ENCODE peak calls at places on chromosomes 3 and 15, in five cellular contexts. One of them, this sample, is unnamed.

GRCh38 chr3:170058127-170058526 is 20.3 kb downstream of the GPR160 start:
- DNase-seq in iris pigment epithelial cell: no peak
- DNase-seq in activated gamma-delta T cell treated with Interleukin-2 at 50 U/mL for 16 hours: no peak
- DNase-seq in fibroblast of the aortic adventitia: no peak
- DNase-seq in non-pigmented ciliary epithelial cell: no peak
- DNase-seq in this sample: no peak

GRCh38 chr15:56052389-56053045 is 59.1 kb upstream of the NEDD4 start:
- DNase-seq in activated gamma-delta T cell treated with Interleukin-2 at 50 U/mL for 16 hours: no peak
- DNase-seq in non-pigmented ciliary epithelial cell: no peak
- DNase-seq in fibroblast of the aortic adventitia: peak; percentile 77
- DNase-seq in iris pigment epithelial cell: peak; percentile 57
- DNase-seq in this sample: no peak

GRCh38 chr3:127690823-127691452 is 18.2 kb downstream of the ABTB1 start:
- DNase-seq in activated gamma-delta T cell treated with Interleukin-2 at 50 U/mL for 16 hours: no peak
- DNase-seq in fibroblast of the aortic adventitia: peak; percentile 75
- DNase-seq in non-pigmented ciliary epithelial cell: no peak
- DNase-seq in iris pigment epithelial cell: peak; percentile 68
- DNase-seq in this sample: no peak

GRCh38 chr3:97823503-97824004 is 1.7 kb downstream of the CRYBG3 start:
- DNase-seq in fibroblast of the aortic adventitia: peak; percentile 21
- DNase-seq in activated gamma-delta T cell treated with Interleukin-2 at 50 U/mL for 16 hours: no peak
- DNase-seq in iris pigment epithelial cell: no peak
- DNase-seq in non-pigmented ciliary epithelial cell: no peak
- DNase-seq in this sample: no peak

GRCh38 chr3:62795978-62796635 is 79.1 kb downstream of the CADPS start:
- DNase-seq in activated gamma-delta T cell treated with Interleukin-2 at 50 U/mL for 16 hours: no peak
- DNase-seq in non-pigmented ciliary epithelial cell: no peak
- DNase-seq in iris pigment epithelial cell: no peak
- DNase-seq in fibroblast of the aortic adventitia: no peak
- DNase-seq in this sample: no peak

GRCh38 chr3:124084398-124084881 is 92.5 kb upstream of the ROPN1 start:
- DNase-seq in activated gamma-delta T cell treated with Interleukin-2 at 50 U/mL for 16 hours: no peak
- DNase-seq in fibroblast of the aortic adventitia: no peak
- DNase-seq in iris pigment epithelial cell: no peak
- DNase-seq in non-pigmented ciliary epithelial cell: no peak
- DNase-seq in this sample: no peak

GRCh38 chr3:50502584-50503423 is 630 bp downstream of the CACNA2D2 start:
- DNase-seq in activated gamma-delta T cell treated with Interleukin-2 at 50 U/mL for 16 hours: peak; percentile 13
- DNase-seq in non-pigmented ciliary epithelial cell: no peak
- DNase-seq in iris pigment epithelial cell: no peak
- DNase-seq in fibroblast of the aortic adventitia: no peak
- DNase-seq in this sample: no peak

GRCh38 chr15:73915085-73915484 is 11.2 kb upstream of the LOXL1 start:
- DNase-seq in non-pigmented ciliary epithelial cell: no peak
- DNase-seq in activated gamma-delta T cell treated with Interleukin-2 at 50 U/mL for 16 hours: no peak
- DNase-seq in iris pigment epithelial cell: peak; percentile 36
- DNase-seq in fibroblast of the aortic adventitia: no peak
- DNase-seq in this sample: no peak

GRCh38 chr3:67415504-67415903 is 238.9 kb downstream of the SUCLG2 start:
- DNase-seq in fibroblast of the aortic adventitia: peak; percentile 66
- DNase-seq in activated gamma-delta T cell treated with Interleukin-2 at 50 U/mL for 16 hours: no peak
- DNase-seq in iris pigment epithelial cell: peak; percentile 31
- DNase-seq in non-pigmented ciliary epithelial cell: no peak
- DNase-seq in this sample: no peak

GRCh38 chr15:48144889-48145288 is 24.1 kb downstream of the SLC24A5 start:
- DNase-seq in fibroblast of the aortic adventitia: peak; percentile 24
- DNase-seq in iris pigment epithelial cell: peak; percentile 78
- DNase-seq in activated gamma-delta T cell treated with Interleukin-2 at 50 U/mL for 16 hours: no peak
- DNase-seq in non-pigmented ciliary epithelial cell: no peak
- DNase-seq in this sample: no peak

GRCh38 chr3:39541917-39542329 is 74.4 kb downstream of the MOBP start:
- DNase-seq in iris pigment epithelial cell: peak; percentile 30
- DNase-seq in non-pigmented ciliary epithelial cell: no peak
- DNase-seq in activated gamma-delta T cell treated with Interleukin-2 at 50 U/mL for 16 hours: no peak
- DNase-seq in fibroblast of the aortic adventitia: peak; percentile 52
- DNase-seq in this sample: no peak

GRCh38 chr3:127233371-127233770 is 40.4 kb downstream of the PRR23E start:
- DNase-seq in non-pigmented ciliary epithelial cell: no peak
- DNase-seq in fibroblast of the aortic adventitia: no peak
- DNase-seq in activated gamma-delta T cell treated with Interleukin-2 at 50 U/mL for 16 hours: no peak
- DNase-seq in iris pigment epithelial cell: no peak
- DNase-seq in this sample: no peak

GRCh38 chr3:46978381-46978780 is 1.1 kb upstream of the NBEAL2 start:
- DNase-seq in fibroblast of the aortic adventitia: no peak
- DNase-seq in non-pigmented ciliary epithelial cell: no peak
- DNase-seq in activated gamma-delta T cell treated with Interleukin-2 at 50 U/mL for 16 hours: no peak
- DNase-seq in iris pigment epithelial cell: no peak
- DNase-seq in this sample: no peak

GRCh38 chr15:98586066-98586465 is 62.3 kb upstream of the IGF1R start:
- DNase-seq in fibroblast of the aortic adventitia: no peak
- DNase-seq in activated gamma-delta T cell treated with Interleukin-2 at 50 U/mL for 16 hours: no peak
- DNase-seq in non-pigmented ciliary epithelial cell: no peak
- DNase-seq in iris pigment epithelial cell: no peak
- DNase-seq in this sample: no peak

GRCh38 chr3:155946178-155946577 is 75.7 kb downstream of the GMPS start:
- DNase-seq in fibroblast of the aortic adventitia: peak; percentile 85
- DNase-seq in activated gamma-delta T cell treated with Interleukin-2 at 50 U/mL for 16 hours: no peak
- DNase-seq in iris pigment epithelial cell: peak; percentile 94
- DNase-seq in non-pigmented ciliary epithelial cell: peak; percentile 79
- DNase-seq in this sample: no peak

GRCh38 chr3:184005981-184006507 is 11.6 kb downstream of the ABCC5 start:
- DNase-seq in activated gamma-delta T cell treated with Interleukin-2 at 50 U/mL for 16 hours: no peak
- DNase-seq in fibroblast of the aortic adventitia: peak; percentile 27
- DNase-seq in non-pigmented ciliary epithelial cell: peak; percentile 38
- DNase-seq in iris pigment epithelial cell: peak; percentile 37
- DNase-seq in this sample: no peak

GRCh38 chr15:63551400-63551799 is 45.8 kb upstream of the FBXL22 start:
- DNase-seq in non-pigmented ciliary epithelial cell: peak; percentile 40
- DNase-seq in activated gamma-delta T cell treated with Interleukin-2 at 50 U/mL for 16 hours: no peak
- DNase-seq in fibroblast of the aortic adventitia: peak; percentile 59
- DNase-seq in iris pigment epithelial cell: peak; percentile 80
- DNase-seq in this sample: no peak

GRCh38 chr15:29924750-29925149 is 102.5 kb upstream of the TJP1 start:
- DNase-seq in activated gamma-delta T cell treated with Interleukin-2 at 50 U/mL for 16 hours: no peak
- DNase-seq in fibroblast of the aortic adventitia: peak; percentile 89
- DNase-seq in non-pigmented ciliary epithelial cell: no peak
- DNase-seq in iris pigment epithelial cell: peak; percentile 72
- DNase-seq in this sample: no peak

GRCh38 chr3:124281453-124282316 is 289.8 kb upstream of the ROPN1 start:
- DNase-seq in non-pigmented ciliary epithelial cell: no peak
- DNase-seq in iris pigment epithelial cell: peak; percentile 57
- DNase-seq in activated gamma-delta T cell treated with Interleukin-2 at 50 U/mL for 16 hours: no peak
- DNase-seq in fibroblast of the aortic adventitia: peak; percentile 64
- DNase-seq in this sample: no peak

GRCh38 chr3:4772171-4772804 is 206.9 kb upstream of the BHLHE40 start:
- DNase-seq in non-pigmented ciliary epithelial cell: no peak
- DNase-seq in iris pigment epithelial cell: peak; percentile 67
- DNase-seq in activated gamma-delta T cell treated with Interleukin-2 at 50 U/mL for 16 hours: no peak
- DNase-seq in fibroblast of the aortic adventitia: peak; percentile 95
- DNase-seq in this sample: no peak

GRCh38 chr15:35936284-35936683 is 390.3 kb upstream of the DPH6 start:
- DNase-seq in iris pigment epithelial cell: no peak
- DNase-seq in non-pigmented ciliary epithelial cell: no peak
- DNase-seq in activated gamma-delta T cell treated with Interleukin-2 at 50 U/mL for 16 hours: no peak
- DNase-seq in fibroblast of the aortic adventitia: no peak
- DNase-seq in this sample: no peak

GRCh38 chr3:116000315-116000714 is 377.0 kb downstream of the GAP43 start:
- DNase-seq in fibroblast of the aortic adventitia: peak; percentile 94
- DNase-seq in non-pigmented ciliary epithelial cell: peak; percentile 92
- DNase-seq in iris pigment epithelial cell: peak; percentile 89
- DNase-seq in activated gamma-delta T cell treated with Interleukin-2 at 50 U/mL for 16 hours: no peak
- DNase-seq in this sample: no peak

GRCh38 chr3:29279830-29280229 is 1.0 kb upstream of the RBMS3 start:
- DNase-seq in iris pigment epithelial cell: no peak
- DNase-seq in fibroblast of the aortic adventitia: peak; percentile 40
- DNase-seq in activated gamma-delta T cell treated with Interleukin-2 at 50 U/mL for 16 hours: no peak
- DNase-seq in non-pigmented ciliary epithelial cell: no peak
- DNase-seq in this sample: no peak

GRCh38 chr3:10015476-10015904 is 10.7 kb upstream of the FANCD2 start:
- DNase-seq in iris pigment epithelial cell: peak; percentile 96
- DNase-seq in non-pigmented ciliary epithelial cell: peak; percentile 89
- DNase-seq in fibroblast of the aortic adventitia: peak; percentile 99
- DNase-seq in activated gamma-delta T cell treated with Interleukin-2 at 50 U/mL for 16 hours: no peak
- DNase-seq in this sample: no peak

This sample was measured in natural killer cell treated with Interleukin-12 subunit alpha and Interleukin-12 subunit beta and Interleukin-15 and Interleukin-18, amount 100 ng/mL, for 72 hours.